ENCODE peak calls at places on chromosomes 5 and 9, in four cellular contexts. P is activated T-helper 1 cell treated with anti-CD3 and anti-CD28 coated beads, Interleukin-2, amount 50 U/mL, for 16 hours; T is effector memory CD8-positive, alpha-beta T cell; N is T1000. A is an unnamed sample.

GRCh38 chr9:69109152-69109551 is 64.9 kb upstream of the TJP2 start:
- DNase-seq in P (no peak), N (no peak), T (no peak), A (no peak)

GRCh38 chr5:127849891-127850290 is 146.7 kb downstream of the CCDC192 start:
- DNase-seq in T (no peak), P (no peak), N (no peak), A (no peak)

GRCh38 chr9:107388890-107389289 is 100.7 kb downstream of the KLF4 start:
- DNase-seq in T (no peak), N (no peak), P (no peak), A (no peak)

GRCh38 chr5:95471922-95472321 is 80.8 kb downstream of the FAM81B start:
- DNase-seq in N (no peak), P (no peak), T (no peak), A (peak; percentile 6)

GRCh38 chr9:89374176-89374575 is 55.9 kb downstream of the SECISBP2 start:
- DNase-seq in N (no peak), T (no peak), P (no peak), A (no peak)

GRCh38 chr5:38867071-38867790 is 21.4 kb downstream of the OSMR start:
- DNase-seq in P (no peak), N (no peak), T (no peak), A (no peak)

GRCh38 chr9:112520646-112521045 is 34.0 kb downstream of the KIAA1958 start:
- DNase-seq in P (no peak), N (no peak), T (no peak), A (no peak)

GRCh38 chr9:128818839-128819715 is 777 bp downstream of the ENDOG start:
- DNase-seq in P (peak; percentile 16), N (no peak), T (peak; percentile 31), A (no peak)

GRCh38 chr5:15933481-15934207 is 245.9 kb downstream of the MARCHF11 start:
- DNase-seq in N (no peak), T (no peak), P (no peak), A (no peak)